ENCODE peak calls at places on chromosomes 3 and 15, in nine cellular contexts. Z is foreskin fibroblast; K is CD4-positive, alpha-beta T cell; M is HFF-Myc; G is neural crest cell; O is retinal pigment epithelial cell; E is colonic mucosa; P is fibroblast of pulmonary artery; N is RWPE1. B is an unnamed sample.
A peak's percentile ranks its signal among the peaks of the same experiment; 100 is the strongest.

GRCh38 chr3:117719316-117719926 is 1009.8 kb downstream of the TUSC7 start:
- DNase-seq in E (no peak), Z (no peak), G (no peak), P (peak; percentile 49), K (no peak), O (no peak), M (no peak), N (peak; percentile 34), B (peak; percentile 18)

GRCh38 chr3:162390891-162391290 is 894.3 kb downstream of the OTOL1 start:
- DNase-seq in M (peak; percentile 40), O (peak; percentile 12), E (no peak), N (peak; percentile 87), Z (peak; percentile 79), K (no peak), G (no peak), P (peak; percentile 63), B (peak; percentile 85)

GRCh38 chr3:117820900-117821299 is 1111.3 kb downstream of the TUSC7 start:
- DNase-seq in N (peak; percentile 8), E (no peak), Z (peak; percentile 11), M (no peak), P (no peak), K (no peak), G (no peak), O (peak; percentile 73), B (peak; percentile 2)

GRCh38 chr3:155230382-155230781 is 63.1 kb downstream of the STRIT1 start:
- DNase-seq in P (peak; percentile 75), E (no peak), O (no peak), M (no peak), G (no peak), N (no peak), Z (peak; percentile 94), K (no peak), B (peak; percentile 67)

GRCh38 chr3:67624078-67624477 is 30.3 kb downstream of the SUCLG2 start:
- DNase-seq in P (no peak), M (no peak), E (no peak), N (no peak), K (no peak), Z (no peak), G (no peak), O (no peak), B (no peak)

GRCh38 chr15:27028836-27029482 is 58.0 kb downstream of the GABRG3 start:
- DNase-seq in P (no peak), Z (no peak), K (no peak), M (no peak), E (no peak), O (no peak), N (no peak), G (no peak), B (no peak)

GRCh38 chr3:106913111-106913698 is 464.0 kb upstream of the CCDC54 start:
- DNase-seq in O (no peak), N (no peak), Z (peak; percentile 0), M (no peak), E (no peak), P (peak; percentile 27), G (peak; percentile 14), K (no peak), B (no peak)

GRCh38 chr3:139309046-139309660 is 34.7 kb upstream of the MRPS22 start:
- DNase-seq in Z (no peak), M (peak; percentile 74), K (no peak), P (no peak), E (no peak), O (peak; percentile 48), N (no peak), G (no peak), B (peak; percentile 34)

GRCh38 chr3:87727783-87728182 is 331.0 kb downstream of the CGGBP1 start:
- DNase-seq in E (no peak), M (no peak), O (no peak), P (no peak), N (no peak), K (no peak), G (no peak), Z (no peak), B (no peak)

GRCh38 chr15:52086001-52086786 is 26.4 kb downstream of the BCL2L10 start:
- DNase-seq in N (no peak), M (no peak), K (no peak), E (no peak), G (no peak), P (no peak), Z (no peak), O (no peak), B (no peak)

GRCh38 chr3:65004316-65004715 is 316.5 kb upstream of the ADAMTS9 start:
- DNase-seq in E (no peak), Z (no peak), O (no peak), K (no peak), N (no peak), P (no peak), G (no peak), M (no peak), B (no peak)

GRCh38 chr3:12393894-12394293 is 90.4 kb upstream of the TSEN2 start:
- DNase-seq in N (peak; percentile 13), K (no peak), M (peak; percentile 44), E (no peak), Z (peak; percentile 89), G (no peak), O (no peak), P (peak; percentile 98), B (peak; percentile 55)

GRCh38 chr3:66452247-66453040 is 48.4 kb downstream of the LRIG1 start:
- DNase-seq in N (no peak), M (no peak), Z (no peak), G (no peak), E (no peak), O (no peak), P (peak; percentile 46), K (no peak), B (no peak)

GRCh38 chr3:124514681-124515080 is 215.6 kb upstream of the UMPS start:
- DNase-seq in Z (no peak), P (no peak), G (no peak), O (no peak), M (no peak), E (no peak), K (no peak), N (no peak), B (no peak)

DNA sequence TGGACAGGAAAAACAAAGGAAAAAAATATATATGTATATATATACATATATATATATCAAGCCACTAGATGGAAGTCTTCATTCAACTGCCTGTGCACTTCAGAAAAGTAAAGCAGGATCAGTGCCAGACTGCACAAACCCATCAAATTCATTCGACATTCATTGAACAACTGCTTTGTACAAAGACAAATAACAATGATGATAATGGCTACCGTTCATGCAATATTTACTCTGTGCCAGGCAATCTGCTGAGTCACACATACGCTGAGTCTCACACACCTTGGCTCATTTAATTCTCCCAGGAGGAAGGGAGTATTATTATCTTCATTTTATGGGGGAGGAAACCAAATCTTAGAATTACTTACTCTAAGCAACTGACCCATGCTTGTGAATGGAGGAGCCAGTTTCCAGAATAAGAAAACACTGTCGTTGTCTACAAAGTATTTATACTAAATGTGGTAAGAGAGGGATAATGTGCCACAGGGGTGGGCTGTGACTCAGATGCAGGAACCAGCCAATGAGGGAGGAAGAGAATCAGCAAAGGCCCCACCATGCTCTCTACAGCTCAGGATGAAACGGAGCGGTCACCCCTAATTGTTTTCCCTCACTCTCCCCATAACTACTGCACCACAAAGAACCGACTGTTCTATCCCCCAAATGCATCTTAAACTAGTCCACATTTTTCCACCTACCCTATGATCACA is 44.4 kb downstream of the BFSP2 start:
- DNase-seq in N (peak; percentile 68), P (peak; percentile 73), K (no peak), E (peak; percentile 54), M (no peak), G (no peak), Z (no peak), O (no peak), B (no peak)
- TF ChIP-seq CTCF in N (no peak), P (no peak), K (no peak), E (no peak), M (no peak), G (peak; percentile 35), Z (no peak), O (peak; percentile 12), B (peak; percentile 21)

GRCh38 chr3:158658889-158659288 is 13.6 kb downstream of the LXN start:
- DNase-seq in E (no peak), O (no peak), K (no peak), N (no peak), G (no peak), M (no peak), P (no peak), Z (no peak), B (no peak)

GRCh38 chr3:158660711-158661110 is 11.7 kb downstream of the LXN start:
- DNase-seq in N (no peak), E (no peak), O (no peak), P (no peak), G (no peak), M (no peak), K (no peak), Z (no peak), B (no peak)

GRCh38 chr3:158663832-158664231 is 8.6 kb downstream of the LXN start:
- DNase-seq in O (no peak), G (no peak), K (no peak), E (no peak), P (no peak), M (no peak), N (no peak), Z (no peak), B (no peak)

DNA sequence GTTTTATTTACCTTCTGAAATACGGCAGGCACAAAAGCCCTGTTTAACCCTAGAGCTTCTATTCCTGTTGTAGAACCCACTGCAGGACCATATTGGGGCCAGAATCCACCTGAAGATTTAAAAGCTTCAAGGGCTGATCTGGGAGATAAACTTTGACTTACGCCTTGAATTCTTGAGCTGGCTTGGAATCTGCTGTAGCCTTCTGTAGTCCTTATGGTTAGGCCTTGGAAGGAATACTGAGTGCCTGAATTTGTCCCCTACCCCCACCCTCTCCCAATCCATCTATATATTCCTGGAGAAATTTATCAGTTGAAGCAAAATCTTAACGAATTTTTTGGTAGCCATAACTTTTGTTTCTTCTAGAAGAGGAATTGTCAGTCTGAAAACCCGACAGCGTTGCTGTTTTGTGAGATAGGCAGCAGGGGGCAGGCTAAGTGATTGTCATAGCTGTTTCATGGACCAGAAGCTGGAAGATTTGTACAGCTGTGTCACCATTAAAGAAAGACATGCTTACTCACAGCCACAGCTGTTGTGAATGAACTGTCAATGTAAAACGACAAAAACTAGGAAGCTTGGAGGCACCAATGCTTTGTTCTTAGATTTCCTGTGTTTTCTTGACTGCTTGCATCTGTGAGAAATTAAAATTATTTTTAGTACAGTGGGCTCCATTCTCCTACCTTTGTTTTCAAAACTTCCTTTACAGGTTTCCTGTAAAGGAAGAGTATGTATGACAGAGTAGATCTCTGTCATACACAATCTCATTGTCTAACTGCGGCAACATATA is 12.8 kb downstream of the LXN start:
- DNase-seq in P (peak; percentile 87), E (peak; percentile 67), G (peak; percentile 43), N (peak; percentile 30), O (no peak), Z (peak; percentile 75), K (peak; percentile 28), M (peak; percentile 44), B (peak; percentile 77)
- TF ChIP-seq CTCF in P (peak; percentile 90), E (peak; percentile 55), G (peak; percentile 72), N (peak; percentile 47), O (peak; percentile 84), Z (peak; percentile 78), K (peak; percentile 73), M (peak; percentile 77), B (peak; percentile 86)

GRCh38 chr3:179321585-179322322 is 1.1 kb upstream of the ZNF639 start:
- DNase-seq in G (peak; percentile 16), M (no peak), P (peak; percentile 72), K (no peak), E (peak; percentile 54), O (no peak), Z (peak; percentile 54), N (peak; percentile 42), B (peak; percentile 61)
- TF ChIP-seq CTCF in G (peak; percentile 59), M (peak; percentile 65), P (peak; percentile 67), K (no peak), E (peak; percentile 33), O (peak; percentile 58), Z (peak; percentile 56), N (peak; percentile 59), B (peak; percentile 82)

GRCh38 chr3:59326246-59327024 is 276.6 kb upstream of the CFAP20DC start:
- DNase-seq in G (no peak), K (no peak), P (no peak), E (no peak), N (no peak), Z (no peak), O (no peak), M (no peak), B (no peak)
- TF ChIP-seq CTCF in G (peak; percentile 50), K (no peak), P (peak; percentile 21), E (no peak), N (no peak), Z (no peak), O (peak; percentile 61), M (peak; percentile 54), B (peak; percentile 46)

B was measured in HFFc6.